ENCODE peak calls at places on chromosomes 13 and 19, in ten cellular contexts. Y is IMR-90, X is HCT116, L is body of pancreas, J is HepG2, F is A549, D is tibial nerve, E is transverse colon, Q is adrenal gland, I is suprapubic skin. W is an unnamed sample.

GRCh38 chr13:61255035-61255796 is 160.4 kb downstream of the PCDH20 start:
- DNase-seq in Y (no peak), X (peak; percentile 2), L (no peak), J (peak; percentile 3), F (peak; percentile 3), D (no peak), E (no peak), Q (no peak), I (no peak), W (peak; percentile 2)

GRCh38 chr13:48318714-48319457 is 15.3 kb downstream of the RB1 start:
- DNase-seq in Y (no peak), X (no peak), L (peak; percentile 25), J (no peak), F (no peak), D (no peak), E (no peak), Q (peak; percentile 13), I (no peak), W (peak; percentile 26)

GRCh38 chr13:30739646-30740642 is 4.6 kb downstream of the ALOX5AP start:
- DNase-seq in Y (peak; percentile 95), X (peak; percentile 52), L (no peak), J (no peak), F (peak; percentile 11), D (no peak), E (no peak), Q (no peak), I (peak; percentile 44), W (no peak)

GRCh38 chr13:30720470-30720869 is 14.9 kb upstream of the ALOX5AP start:
- DNase-seq in Y (no peak), X (no peak), L (no peak), J (no peak), F (no peak), D (no peak), E (no peak), Q (no peak), I (no peak), W (no peak)

GRCh38 chr13:36146513-36147276 is 15.5 kb upstream of the DCLK1 start:
- DNase-seq in Y (no peak), X (no peak), L (no peak), J (no peak), F (no peak), D (no peak), E (no peak), Q (no peak), I (no peak), W (no peak)

GRCh38 chr19:3855321-3855720 is 13.5 kb downstream of the ZFR2 start:
- DNase-seq in Y (no peak), X (no peak), L (no peak), J (peak; percentile 76), F (peak; percentile 11), D (no peak), E (peak; percentile 54), Q (no peak), I (no peak), W (no peak)

GRCh38 chr13:40792284-40793051 is 3.1 kb downstream of the SLC25A15 start:
- DNase-seq in Y (no peak), X (no peak), L (no peak), J (no peak), F (no peak), D (no peak), E (no peak), Q (no peak), I (peak; percentile 65), W (no peak)

GRCh38 chr13:48066310-48066989 is 28.5 kb downstream of the MED4 start:
- DNase-seq in Y (peak; percentile 16), X (no peak), L (no peak), J (peak; percentile 47), F (peak; percentile 20), D (no peak), E (no peak), Q (no peak), I (no peak), W (peak; percentile 86)

GRCh38 chr19:49640113-49640898 is at the start of gene RRAS:
- DNase-seq in Y (peak; percentile 100), X (peak; percentile 99), L (peak; percentile 100), J (peak; percentile 98), F (peak; percentile 100), D (peak; percentile 99), E (peak; percentile 100), Q (peak; percentile 100), I (peak; percentile 100), W (peak; percentile 100)

GRCh38 chr19:49642488-49643035 is 553 bp downstream of the SCAF1 start:
- DNase-seq in Y (no peak), X (no peak), L (no peak), J (no peak), F (no peak), D (no peak), E (no peak), Q (no peak), I (no peak), W (no peak)

GRCh38 chr19:49643466-49643865 is 1.5 kb downstream of the SCAF1 start:
- DNase-seq in Y (no peak), X (no peak), L (no peak), J (no peak), F (no peak), D (no peak), E (no peak), Q (no peak), I (no peak), W (peak; percentile 81)

GRCh38 chr19:49639401-49640112 is 386 bp downstream of the RRAS start:
- DNase-seq in Y (no peak), X (no peak), L (no peak), J (no peak), F (no peak), D (peak; percentile 20), E (peak; percentile 19), Q (no peak), I (no peak), W (no peak)

DNA sequence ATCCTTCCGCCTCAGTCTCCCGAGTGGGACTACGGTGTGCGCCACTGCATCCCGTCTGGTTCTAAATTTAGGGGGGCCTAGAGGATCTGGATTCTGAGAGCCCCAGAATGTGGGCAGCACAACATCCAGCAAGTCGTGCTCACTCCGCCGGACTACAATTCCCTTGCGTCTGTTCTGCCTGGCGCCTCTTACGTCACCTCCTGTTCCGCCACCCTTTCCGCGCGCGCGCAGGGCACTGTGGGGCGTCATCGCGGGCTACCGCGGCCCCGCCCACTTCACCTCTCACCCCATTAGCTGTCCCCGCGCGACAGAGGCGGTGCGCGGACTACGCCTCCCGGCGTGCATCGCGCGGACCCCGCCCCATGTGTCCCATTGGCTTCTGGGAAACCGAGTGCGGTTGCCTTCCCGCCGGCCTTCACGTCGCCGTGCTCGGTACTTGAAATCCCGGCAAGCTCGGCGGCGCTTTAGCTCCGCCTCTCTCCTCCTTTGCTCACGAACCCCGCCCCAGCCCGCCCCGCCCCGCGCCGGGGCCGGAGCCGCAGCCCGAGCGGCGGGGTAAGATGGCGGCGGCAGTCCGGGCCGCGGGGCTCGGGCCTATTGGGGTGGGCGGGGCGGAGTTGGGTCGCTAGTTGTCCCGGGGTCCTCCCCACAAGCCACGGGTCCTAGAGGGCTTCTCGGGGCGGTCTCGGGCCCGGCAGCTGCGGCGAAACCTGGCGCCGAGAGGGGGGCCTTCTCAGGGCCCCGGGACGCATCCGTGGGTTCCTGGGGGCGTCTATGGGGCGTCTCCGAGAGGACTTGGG is at the start of gene SCAF1:
- DNase-seq in Y (peak; percentile 99), X (peak; percentile 98), L (peak; percentile 100), J (peak; percentile 97), F (peak; percentile 100), D (peak; percentile 97), E (peak; percentile 100), Q (peak; percentile 100), I (peak; percentile 100), W (peak; percentile 100)
- TF ChIP-seq POLR2A in Y (peak; percentile 92), X (peak; percentile 60), L (peak; percentile 92), J (peak; percentile 92), F (peak; percentile 84), D (peak; percentile 97), E (peak; percentile 95), Q (peak; percentile 97), I (peak; percentile 82), W (peak; percentile 86)

DNA sequence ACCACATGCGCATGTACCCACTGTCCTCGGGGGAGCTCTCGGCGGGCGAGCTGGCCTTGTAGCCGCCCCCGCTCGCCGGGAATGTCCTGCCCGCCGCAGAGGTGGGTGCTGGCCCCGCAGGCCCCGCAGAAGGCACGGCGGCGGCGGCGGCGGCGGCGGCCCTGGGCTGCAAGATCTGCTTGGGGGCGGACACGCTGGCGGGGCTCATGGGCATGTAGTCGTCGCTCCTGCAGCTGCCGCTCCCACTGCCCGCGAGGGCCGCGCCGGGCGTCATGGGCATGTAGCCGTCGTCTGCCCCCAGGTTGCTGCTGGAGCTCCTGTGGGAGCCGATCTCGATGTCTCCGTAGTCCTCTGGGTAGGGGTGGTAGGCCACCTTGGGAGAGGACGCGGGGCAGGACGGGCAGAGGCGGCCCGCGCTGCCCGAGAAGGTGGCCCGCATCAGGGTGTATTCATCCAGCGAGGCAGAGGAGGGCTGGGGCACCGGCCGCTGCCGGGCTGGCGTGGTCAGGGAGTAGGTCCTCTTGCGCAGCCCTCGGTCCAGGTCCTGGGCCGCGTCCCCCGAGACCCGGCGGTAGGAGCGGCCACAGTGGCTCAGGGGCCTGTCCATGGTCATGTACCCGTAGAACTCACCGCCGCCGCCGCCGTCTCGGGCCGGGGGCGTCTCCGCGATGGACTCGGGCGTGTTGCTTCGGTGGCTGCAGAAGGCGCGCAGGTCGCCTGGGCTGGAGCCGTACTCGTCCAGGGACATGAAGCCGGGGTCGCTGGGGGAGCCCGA is 2.4 kb downstream of the IRS2 start:
- DNase-seq in Y (no peak), X (no peak), L (no peak), J (no peak), F (no peak), D (no peak), E (no peak), Q (no peak), I (no peak), W (peak; percentile 52)
- TF ChIP-seq POLR2A in Y (no peak), X (no peak), L (no peak), J (no peak), F (no peak), D (no peak), E (no peak), Q (no peak), I (no peak), W (no peak)

GRCh38 chr19:54436031-54436523 is 12.9 kb upstream of the LENG8 start:
- DNase-seq in Y (no peak), X (no peak), L (no peak), J (no peak), F (no peak), D (no peak), E (no peak), Q (no peak), I (no peak), W (no peak)
- TF ChIP-seq POLR2A in Y (no peak), X (no peak), L (no peak), J (no peak), F (no peak), D (no peak), E (no peak), Q (no peak), I (no peak), W (no peak)

DNA sequence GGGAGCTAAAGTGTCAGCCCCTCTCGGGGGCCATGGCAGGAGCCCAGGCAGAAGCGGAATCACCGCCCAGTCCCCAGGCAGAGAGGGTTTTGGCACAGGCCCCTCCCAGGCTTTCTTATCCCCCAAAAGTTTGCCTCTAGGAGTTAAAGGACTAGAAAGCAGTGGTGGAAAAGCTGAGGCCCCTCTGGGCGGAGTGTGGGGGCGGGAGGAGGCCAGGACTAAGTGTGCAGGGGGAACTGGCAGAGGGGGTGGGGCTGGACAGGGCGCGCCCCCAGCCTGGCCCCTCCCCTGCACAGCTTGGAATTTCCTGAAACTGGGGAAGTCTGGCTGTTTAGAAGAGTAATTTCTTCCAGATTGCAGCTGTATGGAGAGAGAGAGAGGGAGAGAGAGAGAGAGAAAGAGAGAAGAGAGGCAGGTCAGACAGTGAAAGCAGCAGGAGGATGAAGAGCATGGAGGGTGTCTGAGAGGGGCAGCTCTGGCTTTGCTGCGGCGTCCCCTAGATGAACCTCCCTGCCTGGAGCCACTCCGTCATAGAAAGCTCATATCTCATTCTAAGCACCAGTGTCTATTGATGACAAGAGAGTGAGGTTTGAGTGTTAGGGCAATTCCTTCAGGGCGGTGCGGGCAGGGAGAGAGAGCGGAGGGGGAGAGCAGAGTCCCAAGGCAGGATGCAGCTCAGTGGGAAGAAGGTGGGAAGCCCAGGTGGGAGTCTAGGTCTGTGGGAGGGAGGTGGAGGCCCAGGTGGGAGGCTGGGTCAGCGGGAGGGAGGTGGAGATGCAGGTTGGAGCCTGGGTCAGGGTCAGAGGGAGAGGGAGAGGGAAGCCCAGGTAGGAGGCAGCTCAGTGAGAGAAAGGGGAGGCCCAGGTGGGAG is at the start of gene CDC42EP5:
- DNase-seq in Y (peak; percentile 85), X (no peak), L (peak; percentile 54), J (no peak), F (no peak), D (peak; percentile 73), E (peak; percentile 86), Q (peak; percentile 53), I (peak; percentile 86), W (no peak)
- TF ChIP-seq POLR2A in Y (no peak), X (no peak), L (no peak), J (no peak), F (no peak), D (peak; percentile 76), E (peak; percentile 93), Q (no peak), I (no peak), W (no peak)

W was measured in erythroblast.